ENCODE peak calls at places on chromosomes 7 and 10, in ten cellular contexts. P is NCI-H1092 treated with DMSO at 0.1 percent for 48 hours; C is neuronal stem cell; V is gastrocnemius medialis; Y is ecto neural progenitor cell; D is GM06990; N is stomach; Q is stimulated activated CD8-positive, alpha-beta memory T cell treated with anti-CD3 and anti-CD28 coated beads, Interleukin-4, amount 100 ng/mL, for 1 hour; A is immature natural killer cell; K is AG08395. J is an unnamed sample.

GRCh38 chr7:111089822-111090426 is 1.0 kb upstream of the LRRN3 start:
- DNase-seq in C (no peak), K (peak; percentile 37), Y (no peak), N (no peak), D (no peak), V (no peak), A (no peak), P (peak; percentile 81), Q (no peak), J (no peak)

GRCh38 chr10:128912568-128913311 is 554.3 kb upstream of the MGMT start:
- DNase-seq in V (no peak), K (no peak), D (no peak), N (no peak), A (no peak), C (no peak), P (no peak), Q (no peak), Y (peak; percentile 22), J (no peak)

GRCh38 chr7:116177009-116177408 is 33.3 kb upstream of the TES start:
- DNase-seq in V (no peak), Y (no peak), A (no peak), Q (no peak), K (peak; percentile 42), P (no peak), N (no peak), D (no peak), C (no peak), J (no peak)

GRCh38 chr7:46115410-46115809 is 194.3 kb upstream of the IGFBP3 start:
- DNase-seq in V (no peak), A (no peak), Q (no peak), P (no peak), K (no peak), Y (no peak), C (no peak), D (no peak), N (no peak), J (no peak)

GRCh38 chr10:73810358-73810734 is 1.1 kb downstream of the NDST2 start:
- DNase-seq in A (no peak), N (no peak), D (no peak), Q (no peak), P (no peak), K (no peak), C (no peak), V (no peak), Y (no peak), J (no peak)

GRCh38 chr10:6416892-6417512 is 163.1 kb downstream of the PRKCQ start:
- DNase-seq in C (peak; percentile 58), Y (no peak), A (peak; percentile 35), D (no peak), Q (no peak), N (no peak), P (no peak), V (no peak), K (peak; percentile 58), J (peak; percentile 19)

GRCh38 chr10:108095932-108096925 is 931.7 kb upstream of the SORCS1 start:
- DNase-seq in K (no peak), P (no peak), V (no peak), D (no peak), Y (no peak), A (no peak), C (no peak), Q (no peak), N (no peak), J (no peak)

GRCh38 chr10:76732306-76732705 is 905.3 kb downstream of the KCNMA1 start:
- DNase-seq in K (no peak), Q (no peak), Y (no peak), A (no peak), V (no peak), P (no peak), C (no peak), N (no peak), D (no peak), J (no peak)

GRCh38 chr10:68989317-68989990 is 851 bp downstream of the KIFBP start:
- DNase-seq in P (peak; percentile 46), Y (no peak), Q (no peak), A (no peak), V (no peak), D (no peak), C (no peak), N (no peak), K (peak; percentile 9), J (no peak)

GRCh38 chr10:24723386-24723787 is 300 bp downstream of the ARHGAP21 start:
- DNase-seq in A (peak; percentile 34), Y (peak; percentile 81), V (no peak), D (peak; percentile 61), K (peak; percentile 26), C (peak; percentile 64), N (peak; percentile 41), Q (no peak), P (no peak), J (no peak)

GRCh38 chr7:16649196-16649595 is 3.2 kb downstream of the BZW2 start:
- DNase-seq in D (no peak), A (no peak), P (no peak), N (no peak), K (no peak), C (no peak), Y (no peak), Q (no peak), V (no peak), J (no peak)

GRCh38 chr10:103852189-103852711 is 3.1 kb downstream of the SH3PXD2A start:
- DNase-seq in Q (no peak), A (no peak), V (no peak), D (no peak), Y (no peak), K (peak; percentile 71), N (no peak), C (no peak), P (no peak), J (peak; percentile 86)

GRCh38 chr7:82677493-82677892 is 233.9 kb upstream of the CACNA2D1 start:
- DNase-seq in Y (no peak), A (peak; percentile 46), D (no peak), N (no peak), K (no peak), P (no peak), Q (no peak), C (no peak), V (no peak), J (no peak)

GRCh38 chr10:70615784-70616511 is 13.4 kb upstream of the PRF1 start:
- DNase-seq in V (no peak), C (no peak), D (no peak), K (no peak), N (no peak), Q (no peak), Y (no peak), P (no peak), A (no peak), J (no peak)

J was measured in GM04504.